ENCODE peak calls at places on chromosome 2, in eight cellular contexts. Z is MCF 10A; A is Calu3; V is activated T-cell treated with anti-CD3 and anti-CD28 coated beads for 1 hour; P is ovary; H is psoas muscle; D is central memory CD4-positive, alpha-beta T cell; O is RWPE1. B is an unnamed sample.

GRCh38 chr2:224126001-224126400 is 86.9 kb upstream of the SERPINE2 start:
- DNase-seq in Z (no peak), A (no peak), V (no peak), P (no peak), H (peak), D (no peak), O (no peak), B (no peak)

GRCh38 chr2:182870227-182870626 is 3.8 kb upstream of the FRZB start:
- DNase-seq in Z (peak), A (peak), V (no peak), P (no peak), H (no peak), D (no peak), O (no peak), B (no peak)

GRCh38 chr2:156401863-156402262 is 34.3 kb upstream of the GPD2 start:
- DNase-seq in Z (no peak), A (no peak), V (no peak), P (no peak), H (no peak), D (no peak), O (no peak), B (no peak)

GRCh38 chr2:240211598-240212424 is 71.4 kb upstream of the OTOS start:
- DNase-seq in Z (no peak), A (no peak), V (no peak), P (no peak), H (peak), D (no peak), O (no peak), B (no peak)

GRCh38 chr2:29134933-29135332 is 19.7 kb downstream of the CLIP4 start:
- DNase-seq in Z (no peak), A (no peak), V (no peak), P (no peak), H (no peak), D (no peak), O (no peak), B (no peak)

GRCh38 chr2:181077128-181077709 is 96.8 kb downstream of the UBE2E3 start:
- DNase-seq in Z (peak), A (peak), V (no peak), P (no peak), H (no peak), D (peak), O (peak), B (peak)

GRCh38 chr2:132911726-132912724 is 242.0 kb upstream of the LYPD1 start:
- DNase-seq in Z (peak), A (no peak), V (no peak), P (no peak), H (no peak), D (no peak), O (no peak), B (no peak)

GRCh38 chr2:76958749-76959148 is 563.4 kb downstream of the LRRTM4 start:
- DNase-seq in Z (peak), A (no peak), V (no peak), P (no peak), H (no peak), D (no peak), O (peak), B (no peak)

GRCh38 chr2:226963528-226963927 is 127.7 kb downstream of the RHBDD1 start:
- DNase-seq in Z (peak), A (no peak), V (no peak), P (no peak), H (no peak), D (no peak), O (peak), B (no peak)

GRCh38 chr2:116692988-116693387 is 1121.5 kb upstream of the DDX18 start:
- DNase-seq in Z (peak), A (no peak), V (no peak), P (no peak), H (no peak), D (no peak), O (no peak), B (no peak)

GRCh38 chr2:233953106-233953801 is 36.1 kb downstream of the TRPM8 start:
- DNase-seq in Z (no peak), A (no peak), V (no peak), P (no peak), H (no peak), D (no peak), O (no peak), B (peak)

GRCh38 chr2:28435796-28436425 is 43.3 kb downstream of the FOSL2 start:
- DNase-seq in Z (no peak), A (peak), V (no peak), P (no peak), H (no peak), D (no peak), O (no peak), B (no peak)

GRCh38 chr2:8388779-8389178 is 293.1 kb upstream of the ID2 start:
- DNase-seq in Z (no peak), A (no peak), V (no peak), P (no peak), H (no peak), D (no peak), O (no peak), B (no peak)

GRCh38 chr2:176407711-176408110 is 138.5 kb downstream of the MTX2 start:
- DNase-seq in Z (no peak), A (no peak), V (no peak), P (no peak), H (no peak), D (no peak), O (no peak), B (no peak)

GRCh38 chr2:119011162-119011909 is 69.3 kb downstream of the MARCO start:
- DNase-seq in Z (no peak), A (peak), V (no peak), P (no peak), H (peak), D (no peak), O (peak), B (no peak)

B was measured in NCI-H2171 treated with DMSO at 0.1 percent for 48 hours.